ENCODE peak calls at places on chromosomes 6 and 20, in nine cellular contexts. G is GM13976, S is GF-D8, I is AG09309, T is stromal cell of bone marrow, F is sciatic nerve, A is adrenal gland, R is neural crest cell, N is endothelial cell. B is an unnamed sample.

GRCh38 chr6:31896856-31897611 is 464 bp downstream of the EHMT2 start:
- DNase-seq in A (no peak), R (no peak), G (no peak), N (no peak), F (no peak), T (no peak), S (no peak), I (no peak), B (no peak)

GRCh38 chr20:35954907-35955251 is 577 bp upstream of the SCAND1 start:
- DNase-seq in G (no peak), S (no peak), T (no peak), F (no peak), R (no peak), A (no peak), N (no peak), I (no peak), B (no peak)

GRCh38 chr6:7479801-7480266 is 61.6 kb upstream of the DSP start:
- DNase-seq in F (no peak), G (no peak), S (no peak), A (peak), R (no peak), I (peak), T (peak), N (no peak), B (no peak)

GRCh38 chr6:3247255-3248146 is 11.2 kb upstream of the PSMG4 start:
- DNase-seq in G (no peak), N (no peak), S (no peak), A (peak), T (no peak), R (peak), I (peak), F (peak), B (peak)

GRCh38 chr6:75524322-75524972 is 30.8 kb upstream of the FILIP1 start:
- DNase-seq in R (no peak), T (peak), F (no peak), I (peak), G (no peak), N (no peak), S (no peak), A (no peak), B (no peak)

GRCh38 chr20:25032478-25033183 is 25.3 kb downstream of the ACSS1 start:
- DNase-seq in A (no peak), G (no peak), T (no peak), F (peak), S (no peak), N (no peak), R (peak), I (no peak), B (no peak)

GRCh38 chr20:54195483-54196472 is 12.1 kb upstream of the PFDN4 start:
- DNase-seq in R (no peak), I (no peak), T (no peak), N (no peak), G (no peak), S (no peak), F (no peak), A (no peak), B (no peak)

GRCh38 chr6:4664117-4664626 is 112.0 kb upstream of the CDYL start:
- DNase-seq in A (no peak), R (no peak), F (peak), I (peak), N (no peak), G (no peak), S (no peak), T (peak), B (no peak)

GRCh38 chr20:40978761-40979160 is 49.9 kb upstream of the TOP1 start:
- DNase-seq in S (no peak), R (no peak), F (no peak), I (no peak), N (no peak), T (no peak), G (no peak), A (no peak), B (no peak)

GRCh38 chr6:14023855-14024254 is 93.7 kb upstream of the CD83 start:
- DNase-seq in G (no peak), A (no peak), S (no peak), T (no peak), F (no peak), I (no peak), R (no peak), N (no peak), B (no peak)

GRCh38 chr6:145673504-145673903 is 61.8 kb downstream of the EPM2A start:
- DNase-seq in A (no peak), T (no peak), I (no peak), R (no peak), S (no peak), F (no peak), G (no peak), N (no peak), B (no peak)

GRCh38 chr20:50690979-50691584 is at the start of gene RIPOR3:
- DNase-seq in T (no peak), S (no peak), A (no peak), I (no peak), G (no peak), F (no peak), R (peak), N (peak), B (no peak)

GRCh38 chr20:36179170-36179945 is 24.8 kb downstream of the EPB41L1 start:
- DNase-seq in I (no peak), G (no peak), F (no peak), N (no peak), S (no peak), T (no peak), A (no peak), R (peak), B (no peak)

GRCh38 chr20:36856196-36856595 is 19.7 kb upstream of the TLDC2 start:
- DNase-seq in F (no peak), I (no peak), N (no peak), S (no peak), R (no peak), T (no peak), G (no peak), A (peak), B (no peak)

GRCh38 chr6:71579902-71580301 is 291.3 kb downstream of the OGFRL1 start:
- DNase-seq in F (no peak), N (no peak), I (no peak), S (no peak), R (no peak), A (no peak), G (no peak), T (no peak), B (no peak)

GRCh38 chr6:33343953-33344611 is 26.5 kb upstream of the ZBTB22 start:
- DNase-seq in S (no peak), I (no peak), F (no peak), N (no peak), R (no peak), A (no peak), T (no peak), G (no peak), B (no peak)

GRCh38 chr20:62769346-62770071 is 26.8 kb upstream of the MRGBP start:
- DNase-seq in G (no peak), T (no peak), A (no peak), R (no peak), N (no peak), S (no peak), I (no peak), F (no peak), B (no peak)

GRCh38 chr6:36555750-36556252 is 8.5 kb upstream of the STK38 start:
- DNase-seq in I (no peak), G (no peak), N (no peak), A (no peak), F (no peak), T (no peak), R (no peak), S (no peak), B (no peak)

GRCh38 chr6:135921176-135921575 is 69.7 kb downstream of the PDE7B start:
- DNase-seq in A (no peak), R (no peak), N (no peak), I (no peak), S (no peak), G (no peak), T (no peak), F (no peak), B (no peak)

GRCh38 chr20:19990911-19991707 is 26.1 kb upstream of the NAA20 start:
- DNase-seq in A (no peak), T (no peak), F (no peak), G (no peak), I (no peak), S (no peak), N (no peak), R (no peak), B (no peak)

GRCh38 chr6:37371158-37372083 is 17.6 kb downstream of the RNF8 start:
- DNase-seq in G (no peak), R (no peak), A (no peak), I (no peak), S (no peak), F (no peak), T (no peak), N (no peak), B (no peak)

GRCh38 chr6:41693866-41694265 is 41.5 kb downstream of the TFEB start:
- DNase-seq in S (no peak), A (no peak), T (no peak), R (no peak), G (no peak), N (no peak), I (no peak), F (no peak), B (no peak)